ENCODE peak calls at places on chromosomes 4 and X, in ten cellular contexts. P, I, Q, R, G, W, S, D, O and L are unnamed samples. For H3K4me1, the result is how much of the 10 kb centered on the place peaks cover.

GRCh38 chr4:140012688-140013087 is 141.3 kb downstream of the MAML3 start:
- DNase-seq in P (peak), I (peak), Q (peak), R (peak), G (peak), W (peak), S (no peak), D (peak), O (peak), L (peak)

GRCh38 chr4:123481034-123481433 is 84.4 kb downstream of the SPRY1 start:
- DNase-seq in P (no peak), I (no peak), Q (no peak), R (no peak), G (peak), W (peak), S (no peak), D (peak), O (no peak), L (peak)

GRCh38 chr4:7516116-7516772 is 81.5 kb upstream of the PSAPL1 start:
- DNase-seq in P (no peak), I (no peak), Q (no peak), R (no peak), G (no peak), W (no peak), S (no peak), D (no peak), O (no peak), L (no peak)

GRCh38 chr4:146633471-146633800 is 5.3 kb upstream of the POU4F2 start:
- DNase-seq in P (no peak), I (no peak), Q (no peak), R (no peak), G (no peak), W (no peak), S (no peak), D (no peak), O (no peak), L (no peak)

GRCh38 chrX:120839506-120839905 is 36.2 kb downstream of the CT47B1 start:
- DNase-seq in P (no peak), I (no peak), Q (no peak), R (no peak), G (no peak), W (peak), S (no peak), D (no peak), O (no peak), L (peak)

GRCh38 chrX:130401415-130402210 is at the start of gene RBMX2:
- DNase-seq in P (peak), I (peak), Q (peak), R (peak), G (peak), W (peak), S (peak), D (no peak), O (peak), L (peak)

GRCh38 chrX:152896450-152896849 is 1.4 kb upstream of the ZNF185 start:
- DNase-seq in P (no peak), I (no peak), Q (no peak), R (no peak), G (no peak), W (peak), S (no peak), D (no peak), O (no peak), L (peak)

GRCh38 chr4:176549161-176549865 is 229.5 kb downstream of the SPCS3 start:
- DNase-seq in P (no peak), I (no peak), Q (no peak), R (no peak), G (peak), W (no peak), S (no peak), D (peak), O (no peak), L (peak)

GRCh38 chr4:26151615-26152014 is 169.2 kb upstream of the RBPJ start:
- DNase-seq in P (no peak), I (no peak), Q (no peak), R (peak), G (no peak), W (no peak), S (no peak), D (no peak), O (no peak), L (no peak)

GRCh38 chrX:47497274-47497673 is 14.3 kb upstream of the ZNF41 start:
- DNase-seq in P (no peak), I (no peak), Q (no peak), R (no peak), G (peak), W (peak), S (no peak), D (no peak), O (no peak), L (peak)

GRCh38 chr4:48905363-48906015 is 1.1 kb downstream of the OCIAD2 start:
- DNase-seq in P (no peak), I (no peak), Q (peak), R (no peak), G (peak), W (peak), S (no peak), D (no peak), O (no peak), L (peak)

GRCh38 chrX:133868250-133868649 is 117.1 kb downstream of the GPC3 start:
- DNase-seq in P (no peak), I (no peak), Q (no peak), R (no peak), G (no peak), W (no peak), S (no peak), D (no peak), O (no peak), L (no peak)

GRCh38 chrX:68846536-68846935 is 17.7 kb downstream of the EFNB1 start:
- DNase-seq in P (peak), I (no peak), Q (no peak), R (no peak), G (peak), W (no peak), S (no peak), D (no peak), O (no peak), L (no peak)

DNA sequence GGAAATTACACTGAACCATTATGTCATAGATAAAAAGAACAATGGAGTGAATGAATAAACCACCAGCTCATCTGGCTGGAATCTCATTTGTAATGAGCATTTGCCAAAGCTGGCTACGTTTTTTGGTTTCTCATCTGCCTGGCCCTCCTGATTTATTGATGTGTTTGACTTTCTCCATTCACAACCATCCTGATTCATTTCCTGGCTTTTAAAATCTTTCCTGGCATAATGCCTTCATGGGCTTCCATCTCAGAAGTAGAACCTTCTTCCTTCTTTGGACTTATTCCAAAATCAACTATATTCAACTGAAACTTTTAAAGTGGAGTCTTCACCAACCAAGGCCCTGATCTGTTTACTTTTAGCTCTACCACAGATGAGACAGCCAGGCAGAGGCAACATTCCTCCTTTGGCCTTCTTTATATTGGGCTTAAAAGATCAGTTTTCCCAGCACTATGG is 36.0 kb upstream of the ARSJ start:
- DNase-seq in P (no peak), I (no peak), Q (no peak), R (no peak), G (peak), W (peak), S (no peak), D (peak), O (no peak), L (peak)
- H3K4me1 ChIP-seq in P (under half), I (under half), Q (under half), R (under half), G (under half), W (under half), S (under half), D (under half), O (under half), L (under half)

DNA sequence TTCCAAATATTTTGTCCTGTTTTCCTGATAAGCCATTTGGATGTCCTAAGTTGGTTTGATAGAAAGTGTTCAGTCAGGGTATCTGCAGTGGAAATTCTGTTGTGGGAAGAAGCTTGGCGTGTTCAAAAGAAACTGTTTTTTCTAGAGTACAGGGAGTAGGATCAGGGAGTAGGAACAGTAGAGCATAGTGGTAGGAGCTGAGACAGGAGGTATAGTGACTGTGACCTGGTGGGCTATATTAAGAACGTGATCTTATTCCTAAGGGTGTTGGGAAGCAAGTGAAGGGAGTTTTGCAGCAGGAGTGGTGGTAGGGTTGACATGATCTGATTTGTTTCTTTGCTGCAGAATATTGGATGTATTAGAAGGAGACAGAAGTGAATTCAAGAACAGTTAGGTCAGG is 348.2 kb downstream of the BMPR1B start:
- DNase-seq in P (no peak), I (no peak), Q (no peak), R (no peak), G (no peak), W (no peak), S (no peak), D (no peak), O (no peak), L (peak)
- H3K4me1 ChIP-seq in P (under half), I (under half), Q (under half), R (under half), G (under half), W (half or more), S (under half), D (under half), O (under half), L (under half)

DNA sequence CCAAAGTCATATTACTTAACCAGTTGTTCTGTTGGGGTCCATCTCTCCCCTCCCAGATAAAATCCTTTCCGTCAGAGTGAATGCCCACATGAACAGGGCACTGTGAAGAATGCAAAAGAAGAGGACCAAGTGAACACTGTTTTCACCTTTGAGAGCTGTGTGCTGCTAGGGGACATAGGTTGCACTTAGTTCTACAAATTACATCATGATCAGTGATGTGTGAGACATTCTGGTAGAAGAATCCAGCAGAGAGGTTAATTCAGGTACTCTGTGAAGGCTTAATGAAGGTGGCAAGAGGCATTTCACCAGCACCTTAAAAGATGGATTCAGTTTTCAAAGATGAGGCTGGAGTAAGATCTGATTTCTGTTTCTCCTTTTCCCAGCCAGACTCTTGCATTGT is 10.8 kb downstream of the GAB1 start:
- DNase-seq in P (no peak), I (no peak), Q (no peak), R (no peak), G (no peak), W (no peak), S (no peak), D (no peak), O (no peak), L (no peak)
- H3K4me1 ChIP-seq in P (under half), I (under half), Q (under half), R (under half), G (under half), W (under half), S (under half), D (under half), O (under half), L (under half)

DNA sequence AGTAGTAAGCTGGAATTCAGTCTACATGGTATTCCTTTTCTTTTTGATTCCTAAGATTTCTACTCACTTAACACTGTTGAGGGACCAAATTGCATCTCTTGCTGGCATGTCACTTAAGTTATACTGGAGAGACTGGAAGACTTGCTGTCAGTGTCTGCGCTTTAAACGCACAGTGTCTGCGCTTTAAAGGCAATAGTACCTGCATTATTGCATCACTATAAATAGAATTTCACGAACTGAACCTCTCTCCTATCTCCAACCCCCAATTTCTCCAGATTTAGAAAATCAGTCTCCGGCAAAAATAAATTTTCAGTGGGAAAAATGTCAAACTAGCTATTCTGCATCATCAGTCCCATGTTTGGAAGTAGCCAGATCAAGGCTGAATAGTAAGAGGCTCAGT is 21.2 kb downstream of the SMAD1 start:
- DNase-seq in P (no peak), I (no peak), Q (no peak), R (no peak), G (no peak), W (no peak), S (no peak), D (no peak), O (no peak), L (no peak)
- H3K4me1 ChIP-seq in P (under half), I (under half), Q (under half), R (half or more), G (under half), W (under half), S (under half), D (under half), O (half or more), L (under half)

GRCh38 chr4:1310796-1311715 is 21.4 kb downstream of the MAEA start:
- DNase-seq in P (no peak), I (no peak), Q (no peak), R (no peak), G (no peak), W (no peak), S (peak), D (no peak), O (peak), L (no peak)
- H3K4me1 ChIP-seq in P (under half), I (under half), Q (under half), R (under half), G (under half), W (under half), S (under half), D (under half), O (under half), L (under half)